ENCODE peak calls at places on chromosomes 4 and X, in five cellular contexts. One of them, this sample, is unnamed.
A peak's percentile ranks its signal among the peaks of the same experiment; 100 is the strongest.

GRCh38 chrX:15882704-15883539 is 28.3 kb upstream of the AP1S2 start:
- DNase-seq in transverse colon: no peak
- DNase-seq in H9: no peak
- DNase-seq in stimulated activated CD8-positive, alpha-beta memory T cell treated with anti-CD3 and anti-CD28 coated beads, Interleukin-15, amount 100 ng/mL, for 24 hours: no peak
- DNase-seq in memory B cell: no peak
- DNase-seq in this sample: no peak

GRCh38 chrX:47501226-47502071 is 18.4 kb upstream of the ZNF41 start:
- DNase-seq in transverse colon: no peak
- DNase-seq in H9: no peak
- DNase-seq in stimulated activated CD8-positive, alpha-beta memory T cell treated with anti-CD3 and anti-CD28 coated beads, Interleukin-15, amount 100 ng/mL, for 24 hours: no peak
- DNase-seq in memory B cell: no peak
- DNase-seq in this sample: no peak

GRCh38 chrX:118495958-118496762 is 545 bp downstream of the DOCK11 start:
- DNase-seq in transverse colon: peak; percentile 62
- DNase-seq in H9: peak; percentile 34
- DNase-seq in stimulated activated CD8-positive, alpha-beta memory T cell treated with anti-CD3 and anti-CD28 coated beads, Interleukin-15, amount 100 ng/mL, for 24 hours: peak; percentile 14
- DNase-seq in memory B cell: peak; percentile 69
- DNase-seq in this sample: peak; percentile 72

GRCh38 chrX:8639949-8640348 is 92.0 kb downstream of the ANOS1 start:
- DNase-seq in transverse colon: no peak
- DNase-seq in H9: no peak
- DNase-seq in stimulated activated CD8-positive, alpha-beta memory T cell treated with anti-CD3 and anti-CD28 coated beads, Interleukin-15, amount 100 ng/mL, for 24 hours: no peak
- DNase-seq in memory B cell: no peak
- DNase-seq in this sample: no peak

GRCh38 chrX:38799995-38800394 is 1.3 kb upstream of the MID1IP1 start:
- DNase-seq in transverse colon: no peak
- DNase-seq in H9: no peak
- DNase-seq in stimulated activated CD8-positive, alpha-beta memory T cell treated with anti-CD3 and anti-CD28 coated beads, Interleukin-15, amount 100 ng/mL, for 24 hours: no peak
- DNase-seq in memory B cell: no peak
- DNase-seq in this sample: no peak

GRCh38 chr4:160537681-160538080 is 1434.8 kb downstream of the RAPGEF2 start:
- DNase-seq in transverse colon: no peak
- DNase-seq in H9: no peak
- DNase-seq in stimulated activated CD8-positive, alpha-beta memory T cell treated with anti-CD3 and anti-CD28 coated beads, Interleukin-15, amount 100 ng/mL, for 24 hours: no peak
- DNase-seq in memory B cell: no peak
- DNase-seq in this sample: no peak

GRCh38 chr4:25919676-25920075 is 5.7 kb downstream of the SMIM20 start:
- DNase-seq in transverse colon: peak; percentile 28
- DNase-seq in H9: no peak
- DNase-seq in stimulated activated CD8-positive, alpha-beta memory T cell treated with anti-CD3 and anti-CD28 coated beads, Interleukin-15, amount 100 ng/mL, for 24 hours: no peak
- DNase-seq in memory B cell: no peak
- DNase-seq in this sample: peak; percentile 49

GRCh38 chr4:137032242-137032641 is 500.1 kb downstream of the PCDH18 start:
- DNase-seq in transverse colon: no peak
- DNase-seq in H9: no peak
- DNase-seq in stimulated activated CD8-positive, alpha-beta memory T cell treated with anti-CD3 and anti-CD28 coated beads, Interleukin-15, amount 100 ng/mL, for 24 hours: no peak
- DNase-seq in memory B cell: no peak
- DNase-seq in this sample: no peak

GRCh38 chr4:128385683-128386304 is 98.2 kb upstream of the PGRMC2 start:
- DNase-seq in transverse colon: no peak
- DNase-seq in H9: no peak
- DNase-seq in stimulated activated CD8-positive, alpha-beta memory T cell treated with anti-CD3 and anti-CD28 coated beads, Interleukin-15, amount 100 ng/mL, for 24 hours: no peak
- DNase-seq in memory B cell: no peak
- DNase-seq in this sample: no peak

GRCh38 chr4:3393171-3393570 is 48.6 kb upstream of the HGFAC start:
- DNase-seq in transverse colon: no peak
- DNase-seq in H9: peak; percentile 12
- DNase-seq in stimulated activated CD8-positive, alpha-beta memory T cell treated with anti-CD3 and anti-CD28 coated beads, Interleukin-15, amount 100 ng/mL, for 24 hours: no peak
- DNase-seq in memory B cell: no peak
- DNase-seq in this sample: no peak

GRCh38 chr4:147828361-147828760 is 96.5 kb downstream of the ARHGAP10 start:
- DNase-seq in transverse colon: no peak
- DNase-seq in H9: no peak
- DNase-seq in stimulated activated CD8-positive, alpha-beta memory T cell treated with anti-CD3 and anti-CD28 coated beads, Interleukin-15, amount 100 ng/mL, for 24 hours: no peak
- DNase-seq in memory B cell: no peak
- DNase-seq in this sample: no peak

GRCh38 chr4:125624951-125625350 is 310.2 kb downstream of the FAT4 start:
- DNase-seq in transverse colon: no peak
- DNase-seq in H9: no peak
- DNase-seq in stimulated activated CD8-positive, alpha-beta memory T cell treated with anti-CD3 and anti-CD28 coated beads, Interleukin-15, amount 100 ng/mL, for 24 hours: no peak
- DNase-seq in memory B cell: no peak
- DNase-seq in this sample: no peak

GRCh38 chr4:19478791-19479190 is 772.9 kb upstream of the SLIT2 start:
- DNase-seq in transverse colon: no peak
- DNase-seq in H9: no peak
- DNase-seq in stimulated activated CD8-positive, alpha-beta memory T cell treated with anti-CD3 and anti-CD28 coated beads, Interleukin-15, amount 100 ng/mL, for 24 hours: no peak
- DNase-seq in memory B cell: no peak
- DNase-seq in this sample: no peak

GRCh38 chrX:33307954-33308353 is 96.6 kb upstream of the DMD start:
- DNase-seq in transverse colon: no peak
- DNase-seq in H9: no peak
- DNase-seq in stimulated activated CD8-positive, alpha-beta memory T cell treated with anti-CD3 and anti-CD28 coated beads, Interleukin-15, amount 100 ng/mL, for 24 hours: no peak
- DNase-seq in memory B cell: no peak
- DNase-seq in this sample: no peak

GRCh38 chr4:170004656-170005250 is 21.4 kb downstream of the MFAP3L start:
- DNase-seq in transverse colon: no peak
- DNase-seq in H9: no peak
- DNase-seq in stimulated activated CD8-positive, alpha-beta memory T cell treated with anti-CD3 and anti-CD28 coated beads, Interleukin-15, amount 100 ng/mL, for 24 hours: no peak
- DNase-seq in memory B cell: no peak
- DNase-seq in this sample: no peak

GRCh38 chr4:36243355-36244256 is 708 bp downstream of the ARAP2 start:
- DNase-seq in transverse colon: peak; percentile 55
- DNase-seq in H9: peak; percentile 32
- DNase-seq in stimulated activated CD8-positive, alpha-beta memory T cell treated with anti-CD3 and anti-CD28 coated beads, Interleukin-15, amount 100 ng/mL, for 24 hours: no peak
- DNase-seq in memory B cell: peak; percentile 10
- DNase-seq in this sample: peak; percentile 68

GRCh38 chr4:8675383-8675782 is 82.8 kb downstream of the CPZ start:
- DNase-seq in transverse colon: no peak
- DNase-seq in H9: peak; percentile 90
- DNase-seq in stimulated activated CD8-positive, alpha-beta memory T cell treated with anti-CD3 and anti-CD28 coated beads, Interleukin-15, amount 100 ng/mL, for 24 hours: no peak
- DNase-seq in memory B cell: no peak
- DNase-seq in this sample: no peak

GRCh38 chr4:8324640-8325239 is 55.2 kb downstream of the HTRA3 start:
- DNase-seq in transverse colon: no peak
- DNase-seq in H9: no peak
- DNase-seq in stimulated activated CD8-positive, alpha-beta memory T cell treated with anti-CD3 and anti-CD28 coated beads, Interleukin-15, amount 100 ng/mL, for 24 hours: no peak
- DNase-seq in memory B cell: no peak
- DNase-seq in this sample: no peak

This sample was measured in mucosa of descending colon.